ENCODE peak calls at places on chromosome 19, in six cellular contexts. One of them, this sample, is unnamed.

GRCh38 chr19:46574533-46574932 is 26.6 kb upstream of the CALM3 start:
- DNase-seq in mesendoderm: peak; percentile 82
- DNase-seq in fibroblast of lung: no peak
- DNase-seq in right atrium auricular region: no peak
- DNase-seq in SK-N-SH: peak; percentile 21
- DNase-seq in heart right ventricle: no peak
- DNase-seq in this sample: peak; percentile 10

GRCh38 chr19:17234911-17235617 is 9.0 kb downstream of the OCEL1 start:
- DNase-seq in mesendoderm: peak; percentile 77
- DNase-seq in fibroblast of lung: peak; percentile 50
- DNase-seq in right atrium auricular region: peak; percentile 74
- DNase-seq in SK-N-SH: peak; percentile 86
- DNase-seq in heart right ventricle: peak; percentile 50
- DNase-seq in this sample: no peak

GRCh38 chr19:13902993-13903555 is 2.8 kb downstream of the BRME1 start:
- DNase-seq in mesendoderm: peak; percentile 47
- DNase-seq in fibroblast of lung: no peak
- DNase-seq in right atrium auricular region: no peak
- DNase-seq in SK-N-SH: peak; percentile 59
- DNase-seq in heart right ventricle: no peak
- DNase-seq in this sample: no peak

GRCh38 chr19:36139473-36140288 is at the start of gene CAPNS1:
- DNase-seq in mesendoderm: peak; percentile 98
- DNase-seq in fibroblast of lung: peak; percentile 94
- DNase-seq in right atrium auricular region: peak; percentile 96
- DNase-seq in SK-N-SH: peak; percentile 98
- DNase-seq in heart right ventricle: peak; percentile 99
- DNase-seq in this sample: peak; percentile 94

GRCh38 chr19:12995596-12996541 is 594 bp downstream of the NFIX start:
- DNase-seq in mesendoderm: no peak
- DNase-seq in fibroblast of lung: peak; percentile 36
- DNase-seq in right atrium auricular region: no peak
- DNase-seq in SK-N-SH: peak; percentile 87
- DNase-seq in heart right ventricle: no peak
- DNase-seq in this sample: no peak

GRCh38 chr19:53103903-53104203 is 631 bp upstream of the ZNF160 start:
- DNase-seq in mesendoderm: no peak
- DNase-seq in fibroblast of lung: no peak
- DNase-seq in right atrium auricular region: no peak
- DNase-seq in SK-N-SH: no peak
- DNase-seq in heart right ventricle: no peak
- DNase-seq in this sample: no peak

GRCh38 chr19:36686365-36687213 is 823 bp upstream of the ZNF567 start:
- DNase-seq in mesendoderm: peak; percentile 10
- DNase-seq in fibroblast of lung: peak; percentile 12
- DNase-seq in right atrium auricular region: no peak
- DNase-seq in SK-N-SH: no peak
- DNase-seq in heart right ventricle: peak; percentile 26
- DNase-seq in this sample: no peak

GRCh38 chr19:38507551-38508127 is 74.1 kb downstream of the RYR1 start:
- DNase-seq in mesendoderm: no peak
- DNase-seq in fibroblast of lung: no peak
- DNase-seq in right atrium auricular region: no peak
- DNase-seq in SK-N-SH: no peak
- DNase-seq in heart right ventricle: no peak
- DNase-seq in this sample: no peak

GRCh38 chr19:31332096-31332495 is 17.1 kb downstream of the TSHZ3 start:
- DNase-seq in mesendoderm: no peak
- DNase-seq in fibroblast of lung: peak; percentile 55
- DNase-seq in right atrium auricular region: no peak
- DNase-seq in SK-N-SH: no peak
- DNase-seq in heart right ventricle: no peak
- DNase-seq in this sample: no peak
- H3K27ac ChIP-seq in mesendoderm: no peak overlapping the region
- H3K27ac ChIP-seq in fibroblast of lung: peak overlapping the region; percentile 68
- H3K27ac ChIP-seq in right atrium auricular region: no peak overlapping the region
- H3K27ac ChIP-seq in SK-N-SH: no peak overlapping the region
- H3K27ac ChIP-seq in heart right ventricle: no peak overlapping the region
- H3K27ac ChIP-seq in this sample: no peak overlapping the region

DNA sequence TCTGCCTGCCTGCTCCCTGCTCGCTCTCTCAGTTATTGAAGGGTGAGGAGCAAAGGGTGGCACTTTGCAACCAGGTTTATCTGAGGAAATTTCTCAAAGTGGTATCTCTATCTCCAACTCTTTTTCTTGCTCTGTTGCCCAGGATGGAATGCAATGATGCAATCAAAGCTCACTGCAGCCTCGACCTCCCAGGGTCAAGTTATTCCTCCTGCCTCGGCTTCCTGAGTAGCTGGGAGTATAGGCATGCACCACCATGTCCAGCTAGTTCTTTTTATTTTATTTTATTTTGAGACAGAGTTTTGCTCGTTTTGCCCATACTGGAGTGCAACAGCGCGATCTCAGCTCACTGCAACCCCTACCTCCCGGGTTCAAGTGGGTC is 4.9 kb downstream of the ACTMAP start:
- DNase-seq in mesendoderm: peak; percentile 73
- DNase-seq in fibroblast of lung: peak; percentile 61
- DNase-seq in right atrium auricular region: no peak
- DNase-seq in SK-N-SH: no peak
- DNase-seq in heart right ventricle: no peak
- DNase-seq in this sample: no peak
- H3K27ac ChIP-seq in mesendoderm: peak overlapping the region; percentile 78
- H3K27ac ChIP-seq in fibroblast of lung: no peak overlapping the region
- H3K27ac ChIP-seq in right atrium auricular region: no peak overlapping the region
- H3K27ac ChIP-seq in SK-N-SH: peak overlapping the region; percentile 30
- H3K27ac ChIP-seq in heart right ventricle: no peak overlapping the region
- H3K27ac ChIP-seq in this sample: no peak overlapping the region

GRCh38 chr19:3725121-3725520 is 16.9 kb downstream of the TJP3 start:
- DNase-seq in mesendoderm: no peak
- DNase-seq in fibroblast of lung: no peak
- DNase-seq in right atrium auricular region: no peak
- DNase-seq in SK-N-SH: no peak
- DNase-seq in heart right ventricle: no peak
- DNase-seq in this sample: no peak
- H3K27ac ChIP-seq in mesendoderm: no peak overlapping the region
- H3K27ac ChIP-seq in fibroblast of lung: no peak overlapping the region
- H3K27ac ChIP-seq in right atrium auricular region: no peak overlapping the region
- H3K27ac ChIP-seq in SK-N-SH: no peak overlapping the region
- H3K27ac ChIP-seq in heart right ventricle: no peak overlapping the region
- H3K27ac ChIP-seq in this sample: no peak overlapping the region

GRCh38 chr19:2079865-2080301 is 16.2 kb downstream of the MOB3A start:
- DNase-seq in mesendoderm: no peak
- DNase-seq in fibroblast of lung: no peak
- DNase-seq in right atrium auricular region: no peak
- DNase-seq in SK-N-SH: peak; percentile 26
- DNase-seq in heart right ventricle: no peak
- DNase-seq in this sample: no peak

GRCh38 chr19:2079076-2079864 is 16.9 kb downstream of the MOB3A start:
- DNase-seq in mesendoderm: no peak
- DNase-seq in fibroblast of lung: no peak
- DNase-seq in right atrium auricular region: no peak
- DNase-seq in SK-N-SH: peak; percentile 10
- DNase-seq in heart right ventricle: no peak
- DNase-seq in this sample: no peak

GRCh38 chr19:2080336-2080988 is 15.7 kb downstream of the MOB3A start:
- DNase-seq in mesendoderm: no peak
- DNase-seq in fibroblast of lung: no peak
- DNase-seq in right atrium auricular region: no peak
- DNase-seq in SK-N-SH: peak; percentile 3
- DNase-seq in heart right ventricle: no peak
- DNase-seq in this sample: no peak

GRCh38 chr19:2083174-2083854 is 12.8 kb downstream of the MOB3A start:
- DNase-seq in mesendoderm: no peak
- DNase-seq in fibroblast of lung: no peak
- DNase-seq in right atrium auricular region: no peak
- DNase-seq in SK-N-SH: peak; percentile 23
- DNase-seq in heart right ventricle: no peak
- DNase-seq in this sample: no peak

DNA sequence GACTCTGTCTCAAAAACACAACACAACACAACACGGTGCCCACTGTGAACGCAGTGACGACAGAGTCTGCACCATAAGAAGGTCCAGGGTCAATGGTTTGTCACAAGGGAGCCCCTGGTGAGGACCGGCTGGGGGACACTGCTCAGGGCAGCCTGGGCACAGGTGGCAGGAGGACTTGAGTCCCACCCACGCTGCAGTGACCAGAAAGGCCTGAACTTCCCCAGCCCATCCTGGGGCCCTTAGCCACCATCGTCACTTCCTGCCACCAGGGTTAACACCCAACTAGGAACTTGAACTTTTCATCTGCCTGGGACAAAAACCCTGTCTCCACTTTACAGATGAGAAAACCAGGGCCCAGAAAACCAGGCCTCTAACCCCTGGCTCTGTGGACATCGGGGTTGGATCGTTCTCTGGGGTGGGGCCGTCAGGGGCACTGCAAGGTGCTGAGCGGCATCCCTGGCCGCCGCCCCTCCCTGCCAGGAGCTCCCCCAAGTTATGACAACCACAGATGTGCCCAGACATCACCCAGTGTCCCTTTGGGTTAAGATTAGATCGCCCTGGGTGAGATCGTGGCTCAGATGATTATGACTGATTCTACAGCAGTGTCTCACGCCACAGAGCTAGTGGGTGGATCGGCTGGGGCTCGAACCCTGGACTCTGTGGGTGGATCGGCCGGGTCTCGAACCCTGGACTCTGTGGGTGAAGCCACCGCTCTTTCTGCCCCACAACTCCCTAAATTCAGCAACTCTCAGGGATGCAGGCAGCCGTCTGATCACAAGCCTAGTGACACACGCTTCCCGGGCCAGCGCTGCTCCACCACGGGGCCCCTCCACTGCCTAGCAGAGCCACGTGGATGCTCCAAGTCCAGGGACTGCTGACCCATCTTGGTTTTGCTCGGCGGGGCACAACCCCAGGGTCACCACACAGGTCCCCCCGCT is 14.0 kb downstream of the MOB3A start:
- DNase-seq in mesendoderm: no peak
- DNase-seq in fibroblast of lung: no peak
- DNase-seq in right atrium auricular region: no peak
- DNase-seq in SK-N-SH: peak; percentile 28
- DNase-seq in heart right ventricle: no peak
- DNase-seq in this sample: no peak
- H3K27ac ChIP-seq in mesendoderm: no peak overlapping the region
- H3K27ac ChIP-seq in fibroblast of lung: no peak overlapping the region
- H3K27ac ChIP-seq in right atrium auricular region: no peak overlapping the region
- H3K27ac ChIP-seq in SK-N-SH: no peak overlapping the region
- H3K27ac ChIP-seq in heart right ventricle: no peak overlapping the region
- H3K27ac ChIP-seq in this sample: no peak overlapping the region

GRCh38 chr19:19420570-19421301 is 15.3 kb downstream of the GATAD2A start:
- DNase-seq in mesendoderm: no peak
- DNase-seq in fibroblast of lung: no peak
- DNase-seq in right atrium auricular region: no peak
- DNase-seq in SK-N-SH: no peak
- DNase-seq in heart right ventricle: no peak
- DNase-seq in this sample: no peak

GRCh38 chr19:19425170-19425875 is 19.8 kb downstream of the GATAD2A start:
- DNase-seq in mesendoderm: no peak
- DNase-seq in fibroblast of lung: no peak
- DNase-seq in right atrium auricular region: no peak
- DNase-seq in SK-N-SH: no peak
- DNase-seq in heart right ventricle: no peak
- DNase-seq in this sample: no peak

GRCh38 chr19:19422156-19422555 is 16.7 kb downstream of the GATAD2A start:
- DNase-seq in mesendoderm: no peak
- DNase-seq in fibroblast of lung: no peak
- DNase-seq in right atrium auricular region: no peak
- DNase-seq in SK-N-SH: no peak
- DNase-seq in heart right ventricle: no peak
- DNase-seq in this sample: no peak

GRCh38 chr19:19421326-19421725 is 15.9 kb downstream of the GATAD2A start:
- DNase-seq in mesendoderm: no peak
- DNase-seq in fibroblast of lung: no peak
- DNase-seq in right atrium auricular region: no peak
- DNase-seq in SK-N-SH: no peak
- DNase-seq in heart right ventricle: no peak
- DNase-seq in this sample: no peak

DNA sequence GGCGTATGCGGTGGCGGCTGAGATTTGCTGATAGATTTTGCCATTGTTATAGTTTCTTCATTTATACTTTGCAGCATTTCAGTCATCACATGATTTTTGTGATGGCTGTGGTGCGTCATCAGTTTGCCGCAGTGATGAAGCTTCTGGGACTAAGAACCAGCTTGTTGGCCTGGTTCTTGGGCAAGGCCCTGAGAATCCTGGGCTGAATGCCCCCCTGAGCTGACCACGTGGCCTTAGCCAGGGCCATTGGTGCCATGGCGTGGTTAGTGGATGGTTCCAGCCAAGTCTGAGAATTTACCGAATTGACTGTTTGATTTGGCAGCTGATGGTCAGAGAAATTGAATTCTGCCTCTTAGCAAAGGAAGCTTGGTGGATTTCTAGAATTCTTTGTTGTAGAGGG is 17.8 kb downstream of the GATAD2A start:
- DNase-seq in mesendoderm: no peak
- DNase-seq in fibroblast of lung: no peak
- DNase-seq in right atrium auricular region: no peak
- DNase-seq in SK-N-SH: no peak
- DNase-seq in heart right ventricle: no peak
- DNase-seq in this sample: no peak
- H3K27ac ChIP-seq in mesendoderm: no peak overlapping the region
- H3K27ac ChIP-seq in fibroblast of lung: no peak overlapping the region
- H3K27ac ChIP-seq in right atrium auricular region: no peak overlapping the region
- H3K27ac ChIP-seq in SK-N-SH: no peak overlapping the region
- H3K27ac ChIP-seq in heart right ventricle: no peak overlapping the region
- H3K27ac ChIP-seq in this sample: no peak overlapping the region